ENCODE peak calls at places on chromosomes 7 and 10, in seven cellular contexts. L is thoracic aorta, S is neural progenitor cell, M is tibial nerve, O is GM13976, X is esophagus squamous epithelium, I is IMR-90. K is an unnamed sample.

GRCh38 chr7:132225216-132226030 is 350.8 kb downstream of the PLXNA4 start:
- DNase-seq in I (no peak), L (no peak), O (no peak), S (no peak), X (no peak), M (no peak), K (no peak)

GRCh38 chr10:18158698-18159342 is 18.6 kb downstream of the CACNB2 start:
- DNase-seq in O (no peak), X (no peak), M (no peak), S (no peak), L (no peak), I (peak; percentile 37), K (no peak)

GRCh38 chr7:26704786-26705185 is 159.6 kb downstream of the SKAP2 start:
- DNase-seq in L (no peak), O (no peak), X (no peak), I (peak; percentile 58), S (no peak), M (no peak), K (no peak)

GRCh38 chr7:44748948-44749731 is 493 bp downstream of the ZMIZ2 start:
- DNase-seq in S (peak; percentile 53), X (no peak), O (peak; percentile 52), L (no peak), I (no peak), M (no peak), K (no peak)

GRCh38 chr10:123896217-123896927 is 4.8 kb upstream of the CPXM2 start:
- DNase-seq in L (no peak), S (no peak), I (no peak), M (no peak), O (no peak), X (no peak), K (no peak)

GRCh38 chr10:52741851-52742250 is 30.7 kb downstream of the MBL2 start:
- DNase-seq in M (no peak), O (no peak), S (no peak), X (no peak), L (no peak), I (no peak), K (no peak)

GRCh38 chr7:130486114-130486962 is 5.5 kb upstream of the MEST start:
- DNase-seq in L (no peak), I (no peak), X (no peak), S (peak; percentile 88), M (no peak), O (peak; percentile 72), K (no peak)

GRCh38 chr7:39700932-39701331 is 77.6 kb downstream of the RALA start:
- DNase-seq in L (no peak), S (no peak), O (no peak), X (no peak), I (no peak), M (peak; percentile 50), K (peak; percentile 81)

GRCh38 chr10:6473901-6474370 is 106.1 kb downstream of the PRKCQ start:
- DNase-seq in M (no peak), O (peak; percentile 61), I (no peak), X (no peak), S (no peak), L (no peak), K (peak; percentile 47)

GRCh38 chr7:130258494-130259078 is 8.1 kb upstream of the CPA2 start:
- DNase-seq in X (no peak), S (no peak), I (no peak), M (no peak), O (no peak), L (no peak), K (no peak)

GRCh38 chr10:59995862-59996261 is 89.5 kb upstream of the CCDC6 start:
- DNase-seq in S (no peak), O (no peak), M (no peak), X (no peak), L (no peak), I (no peak), K (no peak)

GRCh38 chr10:44756235-44756634 is 154.9 kb upstream of the TMEM72 start:
- DNase-seq in M (no peak), S (no peak), I (peak; percentile 82), X (no peak), L (no peak), O (no peak), K (no peak)

GRCh38 chr7:158759245-158759614 is 54.6 kb upstream of the NCAPG2 start:
- DNase-seq in M (no peak), L (no peak), O (no peak), I (no peak), S (no peak), X (no peak), K (no peak)

GRCh38 chr10:62880162-62880561 is 64.0 kb upstream of the EGR2 start:
- DNase-seq in O (no peak), X (no peak), L (no peak), I (no peak), S (no peak), M (no peak), K (no peak)

GRCh38 chr7:104156842-104157277 is 51.0 kb downstream of the ORC5 start:
- DNase-seq in I (peak; percentile 57), M (no peak), L (no peak), O (no peak), X (no peak), S (peak; percentile 32), K (no peak)

GRCh38 chr7:104161244-104161643 is 46.6 kb downstream of the ORC5 start:
- DNase-seq in O (no peak), I (no peak), S (no peak), X (no peak), M (no peak), L (no peak), K (no peak)

GRCh38 chr7:104162081-104162480 is 45.7 kb downstream of the ORC5 start:
- DNase-seq in X (no peak), L (no peak), M (no peak), I (no peak), O (no peak), S (no peak), K (no peak)

GRCh38 chr7:104160375-104160774 is 47.4 kb downstream of the ORC5 start:
- DNase-seq in O (no peak), S (no peak), M (no peak), I (peak; percentile 42), X (no peak), L (no peak), K (no peak)
- TF ChIP-seq CTCF in O (no peak), S (peak; percentile 53), M (peak; percentile 62), I (peak; percentile 52), X (peak; percentile 11), L (peak; percentile 21), K (peak; percentile 28)

GRCh38 chr7:41113663-41114062 is 589.2 kb downstream of the INHBA start:
- DNase-seq in L (no peak), O (no peak), X (no peak), S (peak; percentile 59), I (no peak), M (no peak), K (no peak)
- TF ChIP-seq CTCF in L (no peak), O (no peak), X (no peak), S (no peak), I (no peak), M (no peak), K (no peak)

GRCh38 chr10:110597476-110597875 is 30.0 kb downstream of the SMC3 start:
- DNase-seq in O (no peak), I (no peak), X (no peak), L (no peak), S (no peak), M (no peak), K (no peak)

DNA sequence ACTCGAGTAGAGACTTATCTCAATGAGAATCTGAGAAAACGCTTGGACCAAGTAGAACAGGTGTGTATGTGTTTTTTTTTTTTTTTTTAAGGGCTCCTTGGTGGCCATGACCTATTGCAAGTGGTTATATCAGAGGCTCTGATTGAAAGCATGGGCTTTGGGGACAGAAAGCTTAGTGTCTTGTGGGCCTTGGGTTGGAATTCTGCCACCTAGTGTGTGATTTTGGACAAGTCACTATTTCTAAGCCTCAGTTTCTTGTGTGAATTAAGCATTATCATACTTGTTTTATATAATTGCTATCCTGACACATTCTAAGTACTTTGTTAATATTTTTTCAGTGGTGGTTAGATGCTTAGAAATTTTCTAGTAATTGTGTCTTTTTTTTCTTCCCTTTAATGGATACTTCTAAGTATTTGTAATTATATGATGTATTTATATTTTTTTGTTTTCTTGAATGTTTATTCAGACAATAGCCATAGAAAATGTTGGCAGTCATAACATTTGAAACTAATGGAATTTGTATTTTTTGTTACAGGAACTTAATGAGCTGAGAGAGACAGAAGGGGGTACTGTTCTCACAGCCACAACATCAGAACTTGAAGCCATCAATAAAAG is 33.1 kb downstream of the SMC3 start:
- DNase-seq in M (no peak), I (peak; percentile 71), L (no peak), S (peak; percentile 65), O (no peak), X (no peak), K (no peak)
- TF ChIP-seq CTCF in M (no peak), I (peak; percentile 52), L (no peak), S (peak; percentile 76), O (peak; percentile 42), X (peak; percentile 26), K (peak; percentile 80)

DNA sequence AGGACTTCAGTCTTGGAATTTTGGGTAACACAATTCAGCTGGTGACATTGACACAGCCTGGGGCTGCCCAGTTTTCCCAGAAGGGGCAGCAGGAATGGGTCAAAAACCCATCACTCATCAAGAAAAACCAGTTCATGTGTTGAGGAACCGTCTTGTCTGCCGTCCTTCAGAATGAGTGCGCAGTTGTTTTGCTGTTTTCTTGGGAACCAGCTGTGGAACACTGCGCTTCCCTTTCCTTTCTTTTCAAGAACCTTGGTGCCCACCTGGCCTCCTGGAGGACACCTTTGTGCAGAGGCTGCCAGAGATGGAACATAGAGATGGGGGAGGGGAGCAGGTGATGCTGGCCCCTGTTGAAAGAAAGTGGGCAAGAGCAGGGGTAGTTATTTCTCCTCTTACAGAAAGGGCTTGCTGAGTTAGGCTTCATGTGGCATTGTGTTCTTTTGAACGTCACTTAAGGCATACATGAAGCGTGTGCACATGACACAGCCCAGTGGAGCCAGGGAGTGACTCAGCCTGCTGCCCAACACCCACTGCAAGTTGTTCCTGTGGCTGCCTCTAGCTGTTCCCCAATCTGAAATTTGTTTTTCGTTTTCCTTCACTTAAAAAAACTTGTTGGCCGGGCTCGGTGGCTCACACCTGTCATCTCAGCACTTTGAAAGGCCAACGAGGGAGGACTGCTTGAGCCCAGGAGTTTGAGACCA is 87.4 kb upstream of the TNS3 start:
- DNase-seq in L (peak; percentile 49), I (peak; percentile 96), M (peak; percentile 63), S (no peak), O (peak; percentile 82), X (peak; percentile 14), K (peak; percentile 93)
- TF ChIP-seq CTCF in L (peak; percentile 31), I (no peak), M (no peak), S (no peak), O (no peak), X (no peak), K (no peak)

DNA sequence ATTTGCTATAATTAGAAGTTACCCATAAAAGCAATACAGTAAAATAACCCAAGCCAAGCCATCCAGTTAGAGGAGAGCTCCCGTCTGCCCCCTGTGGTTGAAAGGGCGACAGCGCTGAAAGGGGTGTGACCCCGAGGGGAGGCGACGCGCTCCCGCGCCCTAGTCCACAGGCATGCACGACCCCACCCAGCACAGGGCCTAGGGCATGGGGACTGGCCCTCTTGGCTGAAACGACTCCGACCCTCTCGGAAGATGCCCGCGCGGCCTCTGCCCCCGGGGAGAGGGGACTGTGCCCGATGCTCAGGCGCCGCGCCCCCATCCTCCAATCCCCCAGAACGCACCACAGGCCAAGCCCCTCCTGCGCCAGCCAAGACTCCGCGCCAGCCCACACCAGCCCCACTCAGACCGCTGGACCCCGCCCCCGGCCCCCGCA is 64.0 kb downstream of the CSGALNACT2 start:
- DNase-seq in O (peak; percentile 82), M (no peak), I (no peak), L (no peak), S (peak; percentile 75), X (no peak), K (peak; percentile 59)
- TF ChIP-seq CTCF in O (peak; percentile 75), M (peak; percentile 71), I (peak; percentile 47), L (peak; percentile 31), S (peak; percentile 71), X (peak; percentile 37), K (peak; percentile 90)